ENCODE peak calls at places on chromosomes 11 and 22, in five cellular contexts. K, R, M, A and H are unnamed samples.

GRCh38 chr22:17779286-17780115 is 5.2 kb upstream of the BID start:
- DNase-seq in R (no peak), K (peak), A (no peak), M (no peak), H (peak)

GRCh38 chr22:27554106-27554814 is 247.3 kb downstream of the MN1 start:
- DNase-seq in A (no peak), M (no peak), R (no peak), K (no peak), H (no peak)

GRCh38 chr11:2881974-2882362 is 3.6 kb downstream of the CDKN1C start:
- DNase-seq in A (no peak), M (no peak), R (no peak), K (no peak), H (no peak)

GRCh38 chr11:61955031-61955415 is 4.9 kb downstream of the BEST1 start:
- DNase-seq in A (peak), R (no peak), K (peak), M (peak), H (no peak)

GRCh38 chr22:46665751-46666280 is 45.6 kb downstream of the GRAMD4 start:
- DNase-seq in K (no peak), A (no peak), M (no peak), R (no peak), H (no peak)

GRCh38 chr11:117143390-117143789 is 697 bp upstream of the PAFAH1B2 start:
- DNase-seq in K (peak), A (no peak), R (peak), M (peak), H (peak)

GRCh38 chr22:33063611-33064010 is 5.4 kb upstream of the SYN3 start:
- DNase-seq in A (no peak), R (no peak), M (no peak), K (no peak), H (no peak)

GRCh38 chr22:32801436-32802290 is at the start of gene TIMP3:
- DNase-seq in A (no peak), K (no peak), R (peak), M (peak), H (peak)

GRCh38 chr11:129249923-129250322 is 57.8 kb upstream of the ARHGAP32 start:
- DNase-seq in M (peak), R (no peak), K (no peak), A (no peak), H (no peak)

GRCh38 chr22:46867106-46867505 is 104.7 kb downstream of the TBC1D22A start:
- DNase-seq in A (no peak), R (no peak), M (no peak), K (no peak), H (no peak)

GRCh38 chr11:99795999-99796398 is 775.2 kb downstream of the CNTN5 start:
- DNase-seq in K (no peak), A (no peak), M (no peak), R (no peak), H (no peak)

GRCh38 chr11:47766363-47767227 is 546 bp downstream of the FNBP4 start:
- DNase-seq in K (peak), R (peak), M (peak), A (no peak), H (peak)

GRCh38 chr11:61752117-61752924 is at the start of gene MYRF:
- DNase-seq in M (no peak), R (peak), A (no peak), K (peak), H (peak)

GRCh38 chr11:13679768-13680167 is 11.3 kb downstream of the FAR1 start:
- DNase-seq in M (no peak), K (no peak), A (no peak), R (no peak), H (no peak)

GRCh38 chr11:86952933-86953637 is 2.1 kb downstream of the FZD4 start:
- DNase-seq in R (no peak), A (no peak), K (no peak), M (no peak), H (no peak)

GRCh38 chr11:8717544-8717875 is 34.9 kb downstream of the RPL27A start:
- DNase-seq in A (no peak), R (no peak), K (no peak), M (no peak), H (no peak)

GRCh38 chr11:27972432-27973170 is 135.4 kb downstream of the KIF18A start:
- DNase-seq in A (no peak), M (no peak), R (no peak), K (no peak), H (no peak)

GRCh38 chr11:92332986-92333385 is 108.4 kb downstream of the FAT3 start:
- DNase-seq in R (no peak), K (no peak), M (no peak), A (no peak), H (no peak)

GRCh38 chr22:20146777-20147176 is 4.1 kb downstream of the CCDC188 start:
- DNase-seq in A (no peak), K (peak), M (no peak), R (no peak), H (peak)

GRCh38 chr11:32581556-32581955 is 2.1 kb upstream of the EIF3M start:
- DNase-seq in A (no peak), K (no peak), M (no peak), R (no peak), H (no peak)

GRCh38 chr11:36492724-36493304 is 17.3 kb downstream of the TRAF6 start:
- DNase-seq in R (no peak), K (peak), M (peak), A (no peak), H (peak)

GRCh38 chr11:45023065-45023365 is 72.3 kb upstream of the TP53I11 start:
- DNase-seq in A (no peak), K (no peak), R (no peak), M (no peak), H (no peak)

GRCh38 chr11:45021001-45021400 is 70.3 kb upstream of the TP53I11 start:
- DNase-seq in R (no peak), A (no peak), K (no peak), M (no peak), H (no peak)

GRCh38 chr11:45022294-45023064 is 71.8 kb upstream of the TP53I11 start:
- DNase-seq in A (no peak), M (no peak), R (no peak), K (no peak), H (no peak)

GRCh38 chr11:45024357-45024756 is 73.7 kb upstream of the TP53I11 start:
- DNase-seq in M (no peak), A (no peak), K (no peak), R (no peak), H (no peak)

GRCh38 chr11:45021692-45022130 is 71.0 kb upstream of the TP53I11 start:
- DNase-seq in M (no peak), K (no peak), A (peak), R (peak), H (no peak)
- TF ChIP-seq CTCF in M (no peak), K (no peak), A (no peak), R (no peak), H (no peak)

GRCh38 chr11:102279641-102280170 is 37.6 kb upstream of the BIRC3 start:
- DNase-seq in K (peak), A (peak), M (peak), R (peak), H (peak)
- TF ChIP-seq CTCF in K (no peak), A (peak), M (peak), R (peak), H (peak)

GRCh38 chr11:73361953-73362776 is 14.0 kb upstream of the RELT start:
- DNase-seq in A (no peak), M (no peak), R (no peak), K (no peak), H (no peak)

GRCh38 chr11:73359341-73359740 is 16.9 kb upstream of the RELT start:
- DNase-seq in R (peak), A (peak), M (peak), K (no peak), H (no peak)

GRCh38 chr11:73360743-73361369 is 15.3 kb upstream of the RELT start:
- DNase-seq in M (no peak), R (no peak), K (no peak), A (no peak), H (no peak)

GRCh38 chr11:73358071-73358470 is 18.1 kb upstream of the RELT start:
- DNase-seq in R (no peak), M (no peak), A (no peak), K (no peak), H (no peak)

DNA sequence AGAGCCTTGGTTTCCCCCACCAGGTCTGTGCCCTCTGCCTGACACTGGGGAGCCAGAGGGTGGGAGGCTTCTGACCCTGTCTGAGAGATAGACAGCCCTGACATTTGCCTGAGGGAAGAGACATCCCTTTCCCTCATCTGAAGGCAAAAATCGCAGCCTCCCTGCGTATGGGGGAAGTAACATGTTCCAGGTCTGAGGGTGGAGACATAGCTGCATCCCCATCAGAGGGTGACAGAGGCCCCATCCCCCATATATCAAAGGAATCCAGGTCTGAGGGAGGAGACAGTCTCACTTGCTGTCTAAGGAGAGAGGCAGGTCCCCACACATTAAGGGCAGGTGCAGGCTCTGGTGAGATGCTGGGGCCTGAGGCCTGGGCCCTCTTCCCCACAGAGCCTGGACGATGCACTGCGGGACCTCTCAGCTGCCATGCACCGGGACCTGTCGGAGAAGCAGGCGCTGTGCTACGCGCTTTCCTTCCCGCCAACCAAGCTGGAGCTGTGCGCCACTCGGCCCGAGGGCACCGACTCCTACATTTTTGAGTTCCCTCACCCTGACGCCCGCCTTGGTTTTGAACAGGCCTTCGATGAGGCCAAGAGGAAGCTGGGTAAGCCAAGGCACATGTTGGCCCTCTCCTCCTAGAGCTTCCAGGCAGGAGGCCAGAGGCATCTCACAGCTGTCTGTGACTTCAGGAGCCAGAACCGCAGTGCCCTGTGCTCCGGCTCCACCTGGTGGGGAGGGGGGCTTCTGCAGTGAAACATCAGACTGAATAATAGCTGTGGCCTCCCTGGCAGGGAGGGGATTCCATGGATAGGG is 16.1 kb upstream of the RELT start:
- DNase-seq in R (peak), K (no peak), A (no peak), M (no peak), H (peak)
- TF ChIP-seq CTCF in R (peak), K (peak), A (peak), M (peak), H (peak)

DNA sequence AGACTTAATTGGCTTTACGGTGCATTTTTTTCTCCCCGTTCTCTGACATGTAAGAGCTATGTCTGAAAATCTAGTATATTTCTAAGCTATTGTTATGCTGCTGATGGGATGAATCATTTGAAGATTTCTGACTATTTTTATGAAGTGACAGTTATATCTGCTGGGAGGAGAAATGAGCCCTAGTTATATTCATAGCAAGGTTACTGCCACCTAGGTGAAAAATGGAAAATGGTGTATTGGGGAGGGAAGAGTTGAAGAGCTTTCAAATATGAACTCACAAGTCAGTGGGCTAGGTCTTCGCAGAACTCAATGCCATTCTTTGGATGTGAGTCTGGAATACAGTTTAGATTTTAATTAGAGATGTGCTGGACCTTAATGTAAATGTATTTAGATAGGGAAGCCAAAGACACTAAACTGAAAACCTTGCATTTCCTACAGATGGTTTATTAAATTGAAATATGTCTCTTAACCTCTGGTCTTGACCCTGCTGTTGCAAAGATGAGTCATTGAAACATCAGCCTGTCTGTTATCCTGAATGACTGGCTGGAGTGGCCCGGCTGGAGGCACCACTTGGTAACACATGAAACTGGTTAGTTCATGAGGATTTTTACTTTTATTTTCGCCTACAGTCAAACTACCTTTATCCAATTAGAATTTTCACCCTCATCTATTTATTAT is 293.7 kb downstream of the DDX10 start:
- DNase-seq in A (no peak), K (no peak), R (no peak), M (peak), H (peak)
- TF ChIP-seq CTCF in A (peak), K (no peak), R (no peak), M (peak), H (no peak)

GRCh38 chr11:115581871-115582639 is 77.8 kb upstream of the CADM1 start:
- DNase-seq in A (no peak), K (no peak), M (peak), R (no peak), H (no peak)
- TF ChIP-seq CTCF in A (peak), K (no peak), M (peak), R (no peak), H (no peak)